ENCODE peak calls at places on chromosomes 5 and 9, in eight cellular contexts. C is prostate gland, R is breast epithelium, U is HCT116, B is gastrocnemius medialis, O is heart left ventricle, S is body of pancreas, Z is stomach. A is an unnamed sample.

GRCh38 chr5:90015584-90016018 is 394.0 kb downstream of the CETN3 start:
- DNase-seq in U (no peak), O (no peak), C (no peak), Z (no peak), B (no peak), S (no peak), R (no peak), A (no peak)

GRCh38 chr9:125003332-125003731 is 62.4 kb upstream of the GOLGA1 start:
- DNase-seq in C (no peak), S (no peak), B (no peak), O (no peak), R (no peak), Z (no peak), U (no peak), A (no peak)

GRCh38 chr5:98333921-98334320 is 439.5 kb upstream of the RGMB start:
- DNase-seq in U (no peak), O (no peak), Z (no peak), C (no peak), R (no peak), B (no peak), S (no peak), A (no peak)

GRCh38 chr5:64505769-64506566 is at the start of gene RGS7BP:
- DNase-seq in S (peak), B (no peak), C (peak), Z (peak), O (peak), R (no peak), U (no peak), A (peak)

GRCh38 chr5:176947847-176948246 is 48.7 kb upstream of the HK3 start:
- DNase-seq in R (no peak), C (no peak), U (no peak), Z (no peak), O (no peak), B (no peak), S (no peak), A (no peak)

GRCh38 chr5:173246135-173246495 is 11.1 kb upstream of the NKX2-5 start:
- DNase-seq in B (no peak), U (no peak), R (no peak), S (no peak), C (no peak), Z (no peak), O (no peak), A (no peak)

GRCh38 chr9:111975709-111976108 is 79.1 kb downstream of the UGCG start:
- DNase-seq in Z (peak), C (no peak), U (peak), S (peak), B (no peak), O (peak), R (no peak), A (no peak)

GRCh38 chr5:65199988-65200668 is 281.6 kb downstream of the ADAMTS6 start:
- DNase-seq in O (no peak), B (no peak), S (no peak), R (no peak), Z (no peak), C (no peak), U (no peak), A (no peak)

DNA sequence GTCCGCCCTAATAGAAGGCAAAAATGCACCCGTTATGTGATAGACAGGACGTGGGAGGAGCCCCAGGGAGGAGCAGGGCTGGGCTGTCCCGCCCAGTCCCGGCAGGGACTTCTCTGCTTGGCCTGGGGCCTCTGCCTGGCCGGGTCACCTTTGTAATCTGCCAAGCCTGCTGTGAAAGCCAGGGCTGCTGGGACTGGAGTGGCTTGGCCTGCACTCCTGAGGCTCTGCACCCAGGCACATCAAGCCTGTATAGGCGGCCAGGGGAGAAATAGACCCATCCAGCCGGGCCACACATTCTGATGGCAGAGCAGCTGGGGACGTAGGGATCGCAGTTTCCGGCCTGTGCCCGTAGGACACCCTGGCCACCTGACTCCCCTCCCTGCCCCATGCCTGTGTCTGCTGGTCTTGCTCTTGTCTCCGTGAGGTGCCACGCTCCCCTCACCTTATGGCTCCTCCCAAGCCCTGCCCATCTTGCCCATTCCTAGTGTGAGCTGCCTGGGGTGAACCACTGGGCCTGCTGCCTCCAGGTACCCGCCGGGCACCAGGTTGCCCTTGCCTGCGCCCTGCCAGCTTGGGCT is 28.1 kb downstream of the DYNC2I2 start:
- DNase-seq in R (peak), U (no peak), C (no peak), O (peak), Z (peak), S (peak), B (peak), A (peak)
- TF ChIP-seq POLR2A in R (no peak), U (no peak), C (no peak), O (no peak), Z (no peak), S (no peak), B (no peak), A (no peak)

DNA sequence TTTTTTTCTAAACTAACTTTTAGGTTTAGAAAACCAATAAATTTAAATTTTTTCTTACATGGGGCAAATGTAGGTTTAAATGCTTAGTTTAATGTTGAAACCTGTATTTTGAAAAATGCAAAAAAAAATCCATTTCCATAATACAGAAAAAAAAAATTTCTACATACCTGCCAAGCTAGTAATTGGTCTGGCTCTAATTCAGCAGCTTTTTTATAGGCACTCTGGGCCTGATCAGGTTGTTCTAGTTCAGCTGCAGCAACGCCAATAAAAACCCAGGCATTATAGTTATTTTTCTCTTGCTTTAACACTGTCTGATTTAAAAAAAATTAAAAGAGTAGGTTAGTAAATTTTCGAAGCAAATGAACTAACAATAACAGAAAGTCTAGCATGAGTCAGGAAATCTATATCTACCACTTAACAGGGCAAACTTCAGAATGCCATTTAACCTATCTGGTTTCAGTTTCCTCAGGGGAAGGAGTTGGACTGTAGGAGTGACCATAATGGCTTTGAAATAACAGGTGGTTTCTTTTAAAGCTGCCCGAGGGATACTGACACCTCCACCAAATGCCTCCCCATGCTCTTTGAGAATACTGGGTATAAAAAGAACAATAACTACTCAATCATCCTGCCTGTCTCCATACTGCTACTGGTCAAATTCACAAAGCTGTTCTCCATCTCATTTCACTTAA is 11.6 kb downstream of the SKIC3 start:
- DNase-seq in R (no peak), Z (no peak), S (no peak), B (no peak), C (peak), U (no peak), O (no peak), A (no peak)
- H3K27ac ChIP-seq in R (no peak), Z (peak), S (no peak), B (peak), C (peak), U (no peak), O (no peak), A (no peak)

GRCh38 chr5:78647838-78648358 is 674 bp downstream of the LHFPL2 start:
- DNase-seq in Z (peak), R (peak), S (peak), O (peak), B (peak), U (no peak), C (peak), A (peak)
- TF ChIP-seq POLR2A in Z (no peak), R (no peak), S (peak), O (no peak), B (no peak), U (no peak), C (no peak), A (no peak)

DNA sequence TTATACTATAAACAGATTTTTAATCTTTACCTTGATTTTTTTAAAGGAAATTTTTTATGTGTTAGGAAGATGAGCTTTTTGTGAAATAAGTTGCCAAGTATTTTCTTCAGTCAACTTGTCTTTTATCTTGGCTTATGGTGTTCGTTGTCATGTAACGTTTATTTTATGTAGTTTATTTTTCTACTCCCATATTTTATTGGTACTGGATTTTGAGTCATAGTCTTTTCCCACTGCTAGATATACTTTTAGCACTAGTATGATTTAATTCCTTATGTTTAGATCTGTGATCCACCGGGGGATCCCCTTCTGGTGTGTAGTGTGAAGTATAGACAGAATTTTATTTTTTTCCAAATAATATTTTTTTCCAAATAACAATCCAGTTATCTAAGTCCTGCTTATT is 54.2 kb downstream of the DENND4C start:
- DNase-seq in O (no peak), S (no peak), U (no peak), R (no peak), B (no peak), Z (no peak), C (no peak), A (no peak)
- H3K27ac ChIP-seq in O (no peak), S (no peak), U (no peak), R (no peak), B (no peak), Z (no peak), C (no peak), A (no peak)

DNA sequence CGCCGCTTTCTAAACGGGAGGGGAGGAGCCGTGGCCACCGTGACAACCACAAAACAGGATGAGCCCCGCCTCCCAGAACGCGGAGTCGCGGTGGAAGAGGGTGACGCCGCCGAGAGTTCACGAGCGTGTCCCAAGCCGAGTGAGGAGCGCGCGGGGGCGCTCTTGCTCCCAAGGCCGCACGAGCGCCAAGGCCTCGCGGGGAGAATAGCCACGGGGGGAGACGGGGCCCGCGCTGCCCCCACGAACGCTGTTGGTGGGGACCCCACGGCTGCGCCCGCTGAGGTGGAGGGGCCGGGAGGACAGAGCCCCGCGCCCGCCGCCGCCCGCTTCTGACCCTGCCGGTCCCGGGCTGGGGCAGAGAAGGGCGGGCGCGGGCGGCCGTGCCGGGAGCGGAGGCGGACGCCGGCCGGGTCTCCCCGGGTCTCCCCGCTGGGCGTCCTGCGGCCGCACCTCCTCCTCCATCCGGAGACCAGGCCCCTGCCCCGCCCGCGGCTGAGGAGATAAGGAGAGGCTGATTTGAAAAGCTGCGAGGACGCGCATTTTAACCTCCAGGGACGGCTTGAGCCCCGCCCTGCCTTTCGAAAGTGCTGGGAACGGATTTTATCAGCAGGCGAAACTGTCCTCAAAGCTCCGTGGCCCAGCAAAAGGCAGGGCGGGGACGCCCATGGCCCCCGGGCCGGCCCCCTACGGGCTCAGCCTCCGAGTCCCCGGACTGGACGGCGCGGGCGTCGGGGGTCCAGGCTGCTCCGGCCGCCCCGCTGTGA is 3.8 kb upstream of the NKD2 start:
- DNase-seq in R (peak), B (peak), S (peak), C (peak), U (no peak), Z (peak), O (peak), A (peak)
- TF ChIP-seq POLR2A in R (no peak), B (no peak), S (no peak), C (no peak), U (no peak), Z (no peak), O (no peak), A (no peak)

GRCh38 chr5:151665584-151665982 is 21.1 kb downstream of the SPARC start:
- DNase-seq in B (no peak), C (no peak), S (no peak), U (no peak), O (no peak), R (no peak), Z (no peak), A (no peak)

GRCh38 chr5:151664694-151665583 is 21.8 kb downstream of the SPARC start:
- DNase-seq in O (peak), S (peak), C (no peak), Z (no peak), B (no peak), U (no peak), R (no peak), A (peak)

GRCh38 chr5:151662805-151663204 is 23.9 kb downstream of the SPARC start:
- DNase-seq in Z (no peak), S (no peak), U (no peak), R (no peak), O (no peak), B (no peak), C (no peak), A (no peak)

GRCh38 chr5:151661968-151662732 is 24.6 kb downstream of the SPARC start:
- DNase-seq in O (no peak), C (no peak), Z (no peak), U (no peak), S (no peak), R (no peak), B (no peak), A (no peak)

DNA sequence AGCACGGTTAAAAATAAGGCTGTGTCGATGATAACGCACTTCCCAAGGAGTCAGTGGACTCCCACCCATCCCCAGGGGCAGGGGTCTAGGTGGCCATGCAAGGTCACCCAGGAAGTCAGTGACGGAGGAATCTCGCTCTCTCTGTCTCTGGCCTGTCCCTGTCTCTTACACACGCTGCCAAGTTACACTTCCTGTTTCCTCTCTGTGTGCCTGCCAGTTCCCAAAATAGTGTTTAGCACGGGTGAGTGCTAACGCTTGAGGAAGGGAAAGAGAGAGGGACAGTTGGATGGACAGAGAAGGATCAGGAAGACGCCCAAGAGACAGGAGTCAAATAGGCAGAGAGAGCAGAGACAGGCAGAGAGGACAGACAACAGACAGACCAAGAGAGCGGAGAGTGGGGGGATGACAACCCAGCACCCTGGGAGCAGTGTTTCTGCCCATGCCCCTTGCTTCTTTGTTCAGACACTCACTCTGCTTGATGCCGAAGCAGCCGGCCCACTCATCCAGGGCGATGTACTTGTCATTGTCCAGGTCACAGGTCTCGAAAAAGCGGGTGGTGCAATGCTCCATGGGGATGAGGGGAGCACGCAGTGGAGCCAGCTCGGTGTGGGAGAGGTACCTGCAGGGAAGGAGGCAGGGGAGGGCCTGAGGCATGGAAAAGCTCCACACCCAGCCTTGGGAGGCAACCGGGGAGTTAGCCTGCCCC is 22.9 kb downstream of the SPARC start:
- DNase-seq in O (peak), B (peak), C (no peak), U (no peak), R (no peak), S (no peak), Z (no peak), A (peak)
- H3K27ac ChIP-seq in O (peak), B (peak), C (peak), U (no peak), R (peak), S (peak), Z (peak), A (peak)

GRCh38 chr9:134818000-134818568 is 62.5 kb upstream of the FCN2 start:
- DNase-seq in B (no peak), U (no peak), Z (no peak), C (no peak), O (no peak), R (no peak), S (no peak), A (no peak)
- TF ChIP-seq POLR2A in B (no peak), U (no peak), Z (no peak), C (no peak), O (no peak), R (no peak), S (no peak), A (no peak)

GRCh38 chr9:33858346-33858869 is 41.4 kb downstream of the UBE2R2 start:
- DNase-seq in C (no peak), O (no peak), B (no peak), S (no peak), Z (no peak), R (no peak), U (no peak), A (no peak)
- H3K27ac ChIP-seq in C (no peak), O (no peak), B (no peak), S (no peak), Z (no peak), R (no peak), U (no peak), A (no peak)

GRCh38 chr5:142012792-142013388 is at the start of gene GNPDA1:
- DNase-seq in R (peak), B (peak), S (peak), Z (peak), C (peak), O (peak), U (peak), A (peak)
- TF ChIP-seq POLR2A in R (no peak), B (peak), S (peak), Z (no peak), C (peak), O (no peak), U (peak), A (peak)

DNA sequence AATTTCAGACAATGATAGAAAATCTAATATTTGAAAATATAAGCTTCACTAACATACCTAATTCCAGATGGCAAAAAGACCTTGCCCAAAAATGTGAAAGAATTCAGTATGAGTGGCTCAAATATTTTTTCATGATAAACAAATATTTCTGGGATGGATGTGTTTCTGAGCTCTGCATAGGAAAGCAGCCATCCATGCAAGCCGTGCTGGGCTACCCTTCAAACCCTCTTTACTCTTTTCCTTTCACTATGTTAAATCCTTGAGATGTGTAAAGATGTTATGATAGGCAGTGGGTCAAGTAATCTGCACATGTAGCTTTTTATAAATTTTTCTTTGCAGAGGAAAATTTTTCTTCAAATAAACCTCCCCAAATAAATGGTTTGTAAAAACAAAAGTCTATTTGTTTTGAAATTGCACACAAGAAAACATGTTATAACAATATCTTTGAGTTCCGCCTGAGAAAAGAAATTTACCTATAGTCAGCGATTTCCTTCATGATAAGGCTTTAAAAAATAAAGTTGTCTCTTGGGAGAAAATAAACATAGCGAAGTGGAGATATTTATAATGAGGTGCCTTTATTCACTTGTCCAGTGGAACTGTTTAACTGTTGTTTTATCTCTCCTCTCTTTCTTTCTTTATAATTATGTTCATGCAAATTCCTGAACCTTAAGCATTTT is 154.3 kb upstream of the PITX1 start:
- DNase-seq in R (no peak), U (no peak), Z (no peak), S (no peak), C (no peak), B (no peak), O (no peak), A (no peak)
- H3K27ac ChIP-seq in R (no peak), U (no peak), Z (peak), S (no peak), C (peak), B (no peak), O (no peak), A (no peak)